ENCODE peak calls at places on chromosomes 13 and 19, in nine cellular contexts. One of them, this sample, is unnamed.

GRCh38 chr19:16229322-16229641 is 31.6 kb downstream of the AP1M1 start:
- DNase-seq in left ventricle myocardium inferior: no peak
- DNase-seq in D341Med: no peak
- DNase-seq in ovary: no peak
- DNase-seq in activated CD4-positive, alpha-beta T cell treated with anti-CD3 and anti-CD28 coated beads, Interleukin-2, amount 50 U/mL, for 48 hours: no peak
- DNase-seq in stimulated activated CD4-positive, alpha-beta T cell treated with anti-CD3 and anti-CD28 coated beads, Interleukin-1b, Interleukin-23, amount 100 ng/mL, for 24 hours: no peak
- DNase-seq in T-helper 22 cell: no peak
- DNase-seq in SJSA1: no peak
- DNase-seq in IMR-90: no peak
- DNase-seq in this sample: no peak

GRCh38 chr19:30029721-30030510 is 87.9 kb downstream of the URI1 start:
- DNase-seq in left ventricle myocardium inferior: no peak
- DNase-seq in D341Med: no peak
- DNase-seq in ovary: no peak
- DNase-seq in activated CD4-positive, alpha-beta T cell treated with anti-CD3 and anti-CD28 coated beads, Interleukin-2, amount 50 U/mL, for 48 hours: no peak
- DNase-seq in stimulated activated CD4-positive, alpha-beta T cell treated with anti-CD3 and anti-CD28 coated beads, Interleukin-1b, Interleukin-23, amount 100 ng/mL, for 24 hours: no peak
- DNase-seq in T-helper 22 cell: no peak
- DNase-seq in SJSA1: peak
- DNase-seq in IMR-90: peak
- DNase-seq in this sample: no peak

GRCh38 chr19:35260694-35261304 is 8.0 kb upstream of the USF2 start:
- DNase-seq in left ventricle myocardium inferior: no peak
- DNase-seq in D341Med: peak
- DNase-seq in ovary: no peak
- DNase-seq in activated CD4-positive, alpha-beta T cell treated with anti-CD3 and anti-CD28 coated beads, Interleukin-2, amount 50 U/mL, for 48 hours: no peak
- DNase-seq in stimulated activated CD4-positive, alpha-beta T cell treated with anti-CD3 and anti-CD28 coated beads, Interleukin-1b, Interleukin-23, amount 100 ng/mL, for 24 hours: no peak
- DNase-seq in T-helper 22 cell: no peak
- DNase-seq in SJSA1: peak
- DNase-seq in IMR-90: no peak
- DNase-seq in this sample: no peak

GRCh38 chr13:40193290-40194203 is 472.9 kb downstream of the FOXO1 start:
- DNase-seq in left ventricle myocardium inferior: no peak
- DNase-seq in D341Med: no peak
- DNase-seq in ovary: no peak
- DNase-seq in activated CD4-positive, alpha-beta T cell treated with anti-CD3 and anti-CD28 coated beads, Interleukin-2, amount 50 U/mL, for 48 hours: no peak
- DNase-seq in stimulated activated CD4-positive, alpha-beta T cell treated with anti-CD3 and anti-CD28 coated beads, Interleukin-1b, Interleukin-23, amount 100 ng/mL, for 24 hours: no peak
- DNase-seq in T-helper 22 cell: no peak
- DNase-seq in SJSA1: no peak
- DNase-seq in IMR-90: no peak
- DNase-seq in this sample: peak

GRCh38 chr13:76500894-76501293 is 385.3 kb downstream of the KCTD12 start:
- DNase-seq in left ventricle myocardium inferior: no peak
- DNase-seq in D341Med: no peak
- DNase-seq in ovary: no peak
- DNase-seq in activated CD4-positive, alpha-beta T cell treated with anti-CD3 and anti-CD28 coated beads, Interleukin-2, amount 50 U/mL, for 48 hours: no peak
- DNase-seq in stimulated activated CD4-positive, alpha-beta T cell treated with anti-CD3 and anti-CD28 coated beads, Interleukin-1b, Interleukin-23, amount 100 ng/mL, for 24 hours: no peak
- DNase-seq in T-helper 22 cell: no peak
- DNase-seq in SJSA1: no peak
- DNase-seq in IMR-90: no peak
- DNase-seq in this sample: no peak

GRCh38 chr13:59793107-59793506 is 370.6 kb downstream of the DIAPH3 start:
- DNase-seq in left ventricle myocardium inferior: no peak
- DNase-seq in D341Med: no peak
- DNase-seq in ovary: no peak
- DNase-seq in activated CD4-positive, alpha-beta T cell treated with anti-CD3 and anti-CD28 coated beads, Interleukin-2, amount 50 U/mL, for 48 hours: no peak
- DNase-seq in stimulated activated CD4-positive, alpha-beta T cell treated with anti-CD3 and anti-CD28 coated beads, Interleukin-1b, Interleukin-23, amount 100 ng/mL, for 24 hours: no peak
- DNase-seq in T-helper 22 cell: no peak
- DNase-seq in SJSA1: no peak
- DNase-seq in IMR-90: no peak
- DNase-seq in this sample: no peak

GRCh38 chr13:44108345-44108858 is 228.7 kb downstream of the LACC1 start:
- DNase-seq in left ventricle myocardium inferior: peak
- DNase-seq in D341Med: no peak
- DNase-seq in ovary: no peak
- DNase-seq in activated CD4-positive, alpha-beta T cell treated with anti-CD3 and anti-CD28 coated beads, Interleukin-2, amount 50 U/mL, for 48 hours: no peak
- DNase-seq in stimulated activated CD4-positive, alpha-beta T cell treated with anti-CD3 and anti-CD28 coated beads, Interleukin-1b, Interleukin-23, amount 100 ng/mL, for 24 hours: no peak
- DNase-seq in T-helper 22 cell: no peak
- DNase-seq in SJSA1: no peak
- DNase-seq in IMR-90: no peak
- DNase-seq in this sample: no peak

GRCh38 chr19:50377051-50377441 is 789 bp downstream of the NR1H2 start:
- DNase-seq in left ventricle myocardium inferior: no peak
- DNase-seq in D341Med: no peak
- DNase-seq in ovary: peak
- DNase-seq in activated CD4-positive, alpha-beta T cell treated with anti-CD3 and anti-CD28 coated beads, Interleukin-2, amount 50 U/mL, for 48 hours: peak
- DNase-seq in stimulated activated CD4-positive, alpha-beta T cell treated with anti-CD3 and anti-CD28 coated beads, Interleukin-1b, Interleukin-23, amount 100 ng/mL, for 24 hours: no peak
- DNase-seq in T-helper 22 cell: peak
- DNase-seq in SJSA1: no peak
- DNase-seq in IMR-90: no peak
- DNase-seq in this sample: no peak

GRCh38 chr13:26549713-26550112 is 7.8 kb upstream of the WASF3 start:
- DNase-seq in left ventricle myocardium inferior: no peak
- DNase-seq in D341Med: no peak
- DNase-seq in ovary: no peak
- DNase-seq in activated CD4-positive, alpha-beta T cell treated with anti-CD3 and anti-CD28 coated beads, Interleukin-2, amount 50 U/mL, for 48 hours: no peak
- DNase-seq in stimulated activated CD4-positive, alpha-beta T cell treated with anti-CD3 and anti-CD28 coated beads, Interleukin-1b, Interleukin-23, amount 100 ng/mL, for 24 hours: no peak
- DNase-seq in T-helper 22 cell: no peak
- DNase-seq in SJSA1: no peak
- DNase-seq in IMR-90: no peak
- DNase-seq in this sample: no peak

GRCh38 chr19:40305403-40305802 is 20.3 kb upstream of the AKT2 start:
- DNase-seq in left ventricle myocardium inferior: peak
- DNase-seq in D341Med: peak
- DNase-seq in ovary: peak
- DNase-seq in activated CD4-positive, alpha-beta T cell treated with anti-CD3 and anti-CD28 coated beads, Interleukin-2, amount 50 U/mL, for 48 hours: peak
- DNase-seq in stimulated activated CD4-positive, alpha-beta T cell treated with anti-CD3 and anti-CD28 coated beads, Interleukin-1b, Interleukin-23, amount 100 ng/mL, for 24 hours: peak
- DNase-seq in T-helper 22 cell: peak
- DNase-seq in SJSA1: peak
- DNase-seq in IMR-90: peak
- DNase-seq in this sample: no peak

GRCh38 chr13:31773538-31773937 is 34.2 kb downstream of the RXFP2 start:
- DNase-seq in left ventricle myocardium inferior: no peak
- DNase-seq in D341Med: no peak
- DNase-seq in ovary: no peak
- DNase-seq in activated CD4-positive, alpha-beta T cell treated with anti-CD3 and anti-CD28 coated beads, Interleukin-2, amount 50 U/mL, for 48 hours: no peak
- DNase-seq in stimulated activated CD4-positive, alpha-beta T cell treated with anti-CD3 and anti-CD28 coated beads, Interleukin-1b, Interleukin-23, amount 100 ng/mL, for 24 hours: no peak
- DNase-seq in T-helper 22 cell: no peak
- DNase-seq in SJSA1: no peak
- DNase-seq in IMR-90: peak
- DNase-seq in this sample: no peak

GRCh38 chr19:32691291-32691951 is at the start of gene NUDT19:
- DNase-seq in left ventricle myocardium inferior: peak
- DNase-seq in D341Med: peak
- DNase-seq in ovary: peak
- DNase-seq in activated CD4-positive, alpha-beta T cell treated with anti-CD3 and anti-CD28 coated beads, Interleukin-2, amount 50 U/mL, for 48 hours: peak
- DNase-seq in stimulated activated CD4-positive, alpha-beta T cell treated with anti-CD3 and anti-CD28 coated beads, Interleukin-1b, Interleukin-23, amount 100 ng/mL, for 24 hours: peak
- DNase-seq in T-helper 22 cell: peak
- DNase-seq in SJSA1: peak
- DNase-seq in IMR-90: peak
- DNase-seq in this sample: peak

GRCh38 chr19:35818445-35818844 is 5.8 kb upstream of the PRODH2 start:
- DNase-seq in left ventricle myocardium inferior: no peak
- DNase-seq in D341Med: no peak
- DNase-seq in ovary: no peak
- DNase-seq in activated CD4-positive, alpha-beta T cell treated with anti-CD3 and anti-CD28 coated beads, Interleukin-2, amount 50 U/mL, for 48 hours: no peak
- DNase-seq in stimulated activated CD4-positive, alpha-beta T cell treated with anti-CD3 and anti-CD28 coated beads, Interleukin-1b, Interleukin-23, amount 100 ng/mL, for 24 hours: no peak
- DNase-seq in T-helper 22 cell: no peak
- DNase-seq in SJSA1: no peak
- DNase-seq in IMR-90: no peak
- DNase-seq in this sample: no peak